ENCODE peak calls at places on chromosomes 2 and 18, in five cellular contexts. R is IMR-90, W is H9, L is mesendoderm, X is neuronal stem cell. M is an unnamed sample.

GRCh38 chr2:170166735-170167134 is 11.2 kb upstream of the MYO3B start:
- DNase-seq in X (no peak), W (no peak), R (no peak), L (no peak), M (no peak)

GRCh38 chr2:12718662-12719399 is 2.1 kb downstream of the TRIB2 start:
- DNase-seq in W (peak), R (no peak), L (peak), X (peak), M (no peak)

GRCh38 chr18:55069497-55069896 is 110.2 kb upstream of the CCDC68 start:
- DNase-seq in X (no peak), R (no peak), W (no peak), L (no peak), M (no peak)

GRCh38 chr2:190932524-190932923 is 51.9 kb downstream of the GLS start:
- DNase-seq in X (no peak), R (no peak), W (no peak), L (no peak), M (no peak)

GRCh38 chr18:3889803-3890202 is 439.8 kb downstream of the TGIF1 start:
- DNase-seq in X (no peak), R (peak), W (no peak), L (no peak), M (no peak)

GRCh38 chr18:8397034-8397433 is 212.2 kb upstream of the RAB12 start:
- DNase-seq in L (no peak), W (no peak), R (no peak), X (no peak), M (no peak)

GRCh38 chr2:70888925-70889715 is 46.6 kb upstream of the ATP6V1B1 start:
- DNase-seq in W (peak), R (no peak), X (no peak), L (peak), M (no peak)

GRCh38 chr18:42520074-42520473 is 565.0 kb downstream of the PIK3C3 start:
- DNase-seq in X (no peak), R (no peak), W (no peak), L (no peak), M (no peak)

GRCh38 chr2:46071074-46071473 is 226.1 kb upstream of the EPAS1 start:
- DNase-seq in L (no peak), X (no peak), W (no peak), R (no peak), M (no peak)

GRCh38 chr2:17521621-17522020 is 3.4 kb upstream of the RAD51AP2 start:
- DNase-seq in L (no peak), X (no peak), W (no peak), R (no peak), M (no peak)

GRCh38 chr2:178666458-178666857 is 140.8 kb downstream of the TTN start:
- DNase-seq in W (no peak), R (no peak), X (no peak), L (no peak), M (no peak)

GRCh38 chr2:240526521-240526920 is 31.3 kb downstream of the ANKMY1 start:
- DNase-seq in W (no peak), X (no peak), L (no peak), R (no peak), M (peak)

GRCh38 chr18:23114911-23115310 is 20.4 kb upstream of the CABLES1 start:
- DNase-seq in R (peak), L (no peak), W (no peak), X (no peak), M (no peak)
- H3K4ac ChIP-seq in R (peak), L (no peak), W (no peak), X (no peak), M (no peak)

GRCh38 chr2:62733546-62733945 is 28.0 kb downstream of the EHBP1 start:
- DNase-seq in X (no peak), L (no peak), R (no peak), W (no peak), M (peak)

GRCh38 chr2:62740221-62740620 is 34.7 kb downstream of the EHBP1 start:
- DNase-seq in X (no peak), R (no peak), W (no peak), L (no peak), M (no peak)

GRCh38 chr2:62738981-62739936 is 33.7 kb downstream of the EHBP1 start:
- DNase-seq in W (no peak), L (no peak), R (no peak), X (no peak), M (no peak)

GRCh38 chr2:62741127-62741526 is 35.6 kb downstream of the EHBP1 start:
- DNase-seq in R (no peak), L (no peak), W (no peak), X (no peak), M (no peak)

GRCh38 chr2:62736899-62737559 is 31.5 kb downstream of the EHBP1 start:
- DNase-seq in X (peak), R (no peak), W (no peak), L (no peak), M (no peak)
- H3K4ac ChIP-seq in X (no peak), R (no peak), W (no peak), L (no peak), M (peak)

GRCh38 chr2:28391564-28392296 is 928 bp upstream of the FOSL2 start:
- DNase-seq in L (peak), W (peak), X (peak), R (peak), M (peak)

GRCh38 chr2:28390857-28391563 is 1.6 kb upstream of the FOSL2 start:
- DNase-seq in W (peak), R (no peak), L (peak), X (no peak), M (peak)

GRCh38 chr2:28393115-28393836 is 618 bp downstream of the FOSL2 start:
- DNase-seq in W (no peak), R (peak), X (no peak), L (peak), M (no peak)

GRCh38 chr2:28394331-28394877 is 1.7 kb downstream of the FOSL2 start:
- DNase-seq in X (no peak), W (no peak), R (peak), L (no peak), M (peak)

DNA sequence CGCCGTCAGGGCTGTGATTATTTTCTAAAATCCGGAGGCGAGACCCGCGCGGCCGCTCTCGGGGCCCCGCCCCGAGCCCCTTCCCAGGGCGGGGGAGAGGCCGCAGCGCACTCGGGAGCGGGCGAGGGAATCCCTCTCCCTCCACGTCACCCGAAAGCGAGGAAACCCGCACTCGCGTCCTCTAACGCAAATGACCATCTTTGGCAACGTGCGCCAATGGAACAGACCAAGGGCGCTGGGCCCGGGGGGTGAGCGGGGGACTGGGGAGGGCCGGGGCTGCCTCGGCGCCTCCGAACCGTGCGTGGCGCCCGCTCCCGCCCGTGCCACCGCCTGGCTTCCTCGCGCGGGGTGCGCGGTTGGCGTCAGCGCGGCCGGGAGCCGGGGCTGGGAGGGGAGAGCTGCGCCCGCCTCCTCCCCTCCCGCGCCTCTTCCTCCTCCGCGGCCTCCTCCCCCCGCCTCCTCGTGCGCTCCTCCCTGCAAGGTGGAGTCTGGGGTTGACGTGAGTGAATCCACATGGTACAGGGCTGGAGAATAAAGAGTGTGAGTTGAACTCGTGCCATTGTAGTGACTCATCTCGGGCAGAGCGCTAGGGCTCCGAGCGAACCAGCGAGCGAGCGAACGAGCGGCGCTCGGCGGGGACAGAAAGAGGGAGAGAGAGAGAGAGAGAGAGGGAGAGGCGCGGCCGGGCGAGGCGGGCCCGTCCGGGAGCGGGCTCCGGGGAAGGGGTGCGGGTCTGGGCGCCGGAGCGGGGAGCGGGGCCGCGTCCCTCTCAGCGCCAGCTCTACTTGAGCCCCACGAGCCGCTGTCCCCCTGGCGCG is at the start of gene FOSL2:
- DNase-seq in R (peak), X (peak), W (peak), L (peak), M (peak)
- H3K4ac ChIP-seq in R (peak), X (no peak), W (no peak), L (peak), M (peak)

GRCh38 chr2:74024216-74024615 is 39.5 kb downstream of the TET3 start:
- DNase-seq in L (no peak), W (no peak), R (no peak), X (no peak), M (no peak)
- H3K4ac ChIP-seq in L (no peak), W (no peak), R (no peak), X (no peak), M (peak)

M was measured in trophoblast cell.